ENCODE peak calls at places on chromosomes 12 and 14, in five cellular contexts. One of them, this sample, is unnamed.

GRCh38 chr14:94100847-94101246 is 9.7 kb upstream of the IFI27 start:
- DNase-seq in body of pancreas: no peak
- DNase-seq in B cell: no peak
- DNase-seq in osteocyte: no peak
- DNase-seq in tibial nerve: no peak
- DNase-seq in this sample: no peak

GRCh38 chr14:55427439-55427838 is 13.0 kb downstream of the TBPL2 start:
- DNase-seq in body of pancreas: no peak
- DNase-seq in B cell: no peak
- DNase-seq in osteocyte: no peak
- DNase-seq in tibial nerve: no peak
- DNase-seq in this sample: no peak

GRCh38 chr12:3336606-3337311 is 154.2 kb upstream of the PRMT8 start:
- DNase-seq in body of pancreas: peak; percentile 36
- DNase-seq in B cell: no peak
- DNase-seq in osteocyte: no peak
- DNase-seq in tibial nerve: peak; percentile 16
- DNase-seq in this sample: no peak

GRCh38 chr14:79295385-79295784 is 915.9 kb downstream of the DIO2 start:
- DNase-seq in body of pancreas: no peak
- DNase-seq in B cell: no peak
- DNase-seq in osteocyte: no peak
- DNase-seq in tibial nerve: no peak
- DNase-seq in this sample: no peak

GRCh38 chr14:74531467-74531866 is 37.9 kb downstream of the ISCA2 start:
- DNase-seq in body of pancreas: no peak
- DNase-seq in B cell: no peak
- DNase-seq in osteocyte: no peak
- DNase-seq in tibial nerve: no peak
- DNase-seq in this sample: no peak

GRCh38 chr12:65188179-65188709 is 18.9 kb downstream of the LEMD3 start:
- DNase-seq in body of pancreas: no peak
- DNase-seq in B cell: no peak
- DNase-seq in osteocyte: no peak
- DNase-seq in tibial nerve: no peak
- DNase-seq in this sample: no peak

GRCh38 chr12:21613931-21614330 is 9.3 kb upstream of the GYS2 start:
- DNase-seq in body of pancreas: no peak
- DNase-seq in B cell: no peak
- DNase-seq in osteocyte: no peak
- DNase-seq in tibial nerve: no peak
- DNase-seq in this sample: no peak

GRCh38 chr12:47750229-47750798 is 8.4 kb downstream of the RAPGEF3 start:
- DNase-seq in body of pancreas: no peak
- DNase-seq in B cell: no peak
- DNase-seq in osteocyte: no peak
- DNase-seq in tibial nerve: no peak
- DNase-seq in this sample: no peak

GRCh38 chr12:78746001-78746400 is 118.6 kb upstream of the SYT1 start:
- DNase-seq in body of pancreas: no peak
- DNase-seq in B cell: no peak
- DNase-seq in osteocyte: no peak
- DNase-seq in tibial nerve: no peak
- DNase-seq in this sample: no peak

GRCh38 chr12:123075591-123076171 is 75.2 kb downstream of the PITPNM2 start:
- DNase-seq in body of pancreas: no peak
- DNase-seq in B cell: peak; percentile 68
- DNase-seq in osteocyte: no peak
- DNase-seq in tibial nerve: peak; percentile 27
- DNase-seq in this sample: no peak
- TF ChIP-seq CTCF in body of pancreas: no peak
- TF ChIP-seq CTCF in B cell: no peak
- TF ChIP-seq CTCF in osteocyte: no peak
- TF ChIP-seq CTCF in tibial nerve: no peak
- TF ChIP-seq CTCF in this sample: peak; percentile 30

DNA sequence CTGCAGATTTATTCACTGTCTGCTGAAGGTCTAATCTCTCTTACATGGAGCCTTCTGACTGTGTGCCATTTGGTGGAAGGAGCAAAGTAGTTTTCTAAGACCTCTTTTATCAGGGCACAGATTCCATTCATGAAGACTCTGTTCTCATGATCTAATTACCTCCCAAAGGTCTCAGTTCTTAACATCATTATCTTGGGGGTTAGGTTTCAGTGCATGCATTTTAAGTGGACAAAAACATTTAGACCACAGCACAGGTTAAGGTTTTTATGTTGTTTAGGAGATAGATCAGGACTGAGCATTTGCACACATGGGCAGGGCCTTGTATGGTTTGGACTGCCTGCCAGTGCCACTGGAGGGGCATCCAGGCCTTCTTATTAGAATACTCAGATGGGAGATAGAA is 746.1 kb downstream of the C12orf50 start:
- DNase-seq in body of pancreas: no peak
- DNase-seq in B cell: no peak
- DNase-seq in osteocyte: no peak
- DNase-seq in tibial nerve: no peak
- DNase-seq in this sample: no peak
- TF ChIP-seq CTCF in body of pancreas: no peak
- TF ChIP-seq CTCF in B cell: no peak
- TF ChIP-seq CTCF in osteocyte: no peak
- TF ChIP-seq CTCF in tibial nerve: no peak
- TF ChIP-seq CTCF in this sample: no peak

GRCh38 chr12:120534703-120535655 is 823 bp downstream of the RNF10 start:
- DNase-seq in body of pancreas: peak; percentile 59
- DNase-seq in B cell: peak; percentile 44
- DNase-seq in osteocyte: peak; percentile 85
- DNase-seq in tibial nerve: no peak
- DNase-seq in this sample: peak; percentile 91

GRCh38 chr12:120534203-120534702 is at the start of gene RNF10:
- DNase-seq in body of pancreas: peak; percentile 79
- DNase-seq in B cell: peak; percentile 80
- DNase-seq in osteocyte: peak; percentile 89
- DNase-seq in tibial nerve: peak; percentile 84
- DNase-seq in this sample: peak; percentile 93

GRCh38 chr12:120528861-120529525 is at the start of gene COQ5:
- DNase-seq in body of pancreas: peak; percentile 94
- DNase-seq in B cell: peak; percentile 87
- DNase-seq in osteocyte: peak; percentile 94
- DNase-seq in tibial nerve: peak; percentile 93
- DNase-seq in this sample: peak; percentile 95

GRCh38 chr12:120532701-120533238 is 1.4 kb upstream of the RNF10 start:
- DNase-seq in body of pancreas: no peak
- DNase-seq in B cell: no peak
- DNase-seq in osteocyte: no peak
- DNase-seq in tibial nerve: no peak
- DNase-seq in this sample: no peak

GRCh38 chr12:120529641-120530314 is 820 bp upstream of the COQ5 start:
- DNase-seq in body of pancreas: peak; percentile 55
- DNase-seq in B cell: no peak
- DNase-seq in osteocyte: no peak
- DNase-seq in tibial nerve: no peak
- DNase-seq in this sample: no peak
- TF ChIP-seq CTCF in body of pancreas: no peak
- TF ChIP-seq CTCF in B cell: no peak
- TF ChIP-seq CTCF in osteocyte: no peak
- TF ChIP-seq CTCF in tibial nerve: no peak
- TF ChIP-seq CTCF in this sample: no peak

GRCh38 chr12:52070243-52070925 is 606 bp downstream of the ATG101 start:
- DNase-seq in body of pancreas: no peak
- DNase-seq in B cell: no peak
- DNase-seq in osteocyte: no peak
- DNase-seq in tibial nerve: no peak
- DNase-seq in this sample: no peak
- TF ChIP-seq CTCF in body of pancreas: no peak
- TF ChIP-seq CTCF in B cell: no peak
- TF ChIP-seq CTCF in osteocyte: no peak
- TF ChIP-seq CTCF in tibial nerve: no peak
- TF ChIP-seq CTCF in this sample: no peak

GRCh38 chr12:95815635-95816212 is 25.2 kb upstream of the NTN4 start:
- DNase-seq in body of pancreas: no peak
- DNase-seq in B cell: no peak
- DNase-seq in osteocyte: no peak
- DNase-seq in tibial nerve: no peak
- DNase-seq in this sample: no peak
- TF ChIP-seq CTCF in body of pancreas: peak; percentile 34
- TF ChIP-seq CTCF in B cell: peak; percentile 55
- TF ChIP-seq CTCF in osteocyte: peak; percentile 79
- TF ChIP-seq CTCF in tibial nerve: peak; percentile 56
- TF ChIP-seq CTCF in this sample: peak; percentile 96

GRCh38 chr12:68788554-68789143 is 19.3 kb upstream of the MDM2 start:
- DNase-seq in body of pancreas: no peak
- DNase-seq in B cell: no peak
- DNase-seq in osteocyte: no peak
- DNase-seq in tibial nerve: no peak
- DNase-seq in this sample: no peak

GRCh38 chr12:68785823-68786222 is 22.2 kb upstream of the MDM2 start:
- DNase-seq in body of pancreas: no peak
- DNase-seq in B cell: no peak
- DNase-seq in osteocyte: no peak
- DNase-seq in tibial nerve: no peak
- DNase-seq in this sample: no peak

GRCh38 chr12:68789144-68789878 is 18.7 kb upstream of the MDM2 start:
- DNase-seq in body of pancreas: no peak
- DNase-seq in B cell: no peak
- DNase-seq in osteocyte: no peak
- DNase-seq in tibial nerve: no peak
- DNase-seq in this sample: no peak

GRCh38 chr12:68785358-68785757 is 22.6 kb upstream of the MDM2 start:
- DNase-seq in body of pancreas: no peak
- DNase-seq in B cell: no peak
- DNase-seq in osteocyte: no peak
- DNase-seq in tibial nerve: no peak
- DNase-seq in this sample: no peak

DNA sequence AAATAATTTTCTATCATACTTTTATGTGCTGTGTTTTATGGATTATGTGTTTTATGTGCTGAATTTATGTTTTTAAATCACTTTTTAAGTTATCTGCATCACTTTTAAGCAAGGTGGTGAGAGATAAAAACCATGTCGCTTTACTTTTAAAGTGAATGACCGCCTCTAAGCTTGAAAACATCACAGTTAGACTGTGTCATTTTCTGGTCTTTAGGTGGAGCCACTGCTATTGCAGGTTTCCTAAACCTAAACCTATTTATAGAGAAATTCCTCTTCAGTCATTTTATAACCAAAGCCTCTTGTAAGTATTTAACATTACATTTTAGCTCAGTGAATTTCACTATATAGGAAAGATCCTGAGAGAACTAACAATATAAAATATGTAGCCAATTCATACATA is 21.0 kb upstream of the MDM2 start:
- DNase-seq in body of pancreas: no peak
- DNase-seq in B cell: no peak
- DNase-seq in osteocyte: no peak
- DNase-seq in tibial nerve: no peak
- DNase-seq in this sample: no peak
- TF ChIP-seq CTCF in body of pancreas: no peak
- TF ChIP-seq CTCF in B cell: no peak
- TF ChIP-seq CTCF in osteocyte: peak; percentile 21
- TF ChIP-seq CTCF in tibial nerve: no peak
- TF ChIP-seq CTCF in this sample: peak; percentile 41